ENCODE peak calls at places on chromosomes 16 and 17, in eight cellular contexts. One of them, this sample, is unnamed.

GRCh38 chr17:7884581-7885356 is 3.8 kb upstream of the CHD3 start:
- DNase-seq in endodermal cell: peak
- DNase-seq in kidney glomerular epithelial cell: no peak
- DNase-seq in Caki2: no peak
- DNase-seq in cardiac fibroblast: no peak
- DNase-seq in COLO829: no peak
- DNase-seq in NCI-H2171 treated with DMSO at 0.1 percent for 48 hours: no peak
- DNase-seq in activated T-cell treated with anti-CD3 and anti-CD28 coated beads for 24 hours: peak
- DNase-seq in this sample: peak

GRCh38 chr16:66910175-66910940 is 8.3 kb downstream of the CDH16 start:
- DNase-seq in endodermal cell: no peak
- DNase-seq in kidney glomerular epithelial cell: no peak
- DNase-seq in Caki2: no peak
- DNase-seq in cardiac fibroblast: no peak
- DNase-seq in COLO829: no peak
- DNase-seq in NCI-H2171 treated with DMSO at 0.1 percent for 48 hours: no peak
- DNase-seq in activated T-cell treated with anti-CD3 and anti-CD28 coated beads for 24 hours: no peak
- DNase-seq in this sample: no peak

GRCh38 chr17:61429274-61429673 is 22.9 kb upstream of the TBX4 start:
- DNase-seq in endodermal cell: no peak
- DNase-seq in kidney glomerular epithelial cell: no peak
- DNase-seq in Caki2: no peak
- DNase-seq in cardiac fibroblast: no peak
- DNase-seq in COLO829: no peak
- DNase-seq in NCI-H2171 treated with DMSO at 0.1 percent for 48 hours: no peak
- DNase-seq in activated T-cell treated with anti-CD3 and anti-CD28 coated beads for 24 hours: no peak
- DNase-seq in this sample: no peak

GRCh38 chr17:80443916-80444708 is 29.1 kb downstream of the ENDOV start:
- DNase-seq in endodermal cell: peak
- DNase-seq in kidney glomerular epithelial cell: no peak
- DNase-seq in Caki2: no peak
- DNase-seq in cardiac fibroblast: no peak
- DNase-seq in COLO829: no peak
- DNase-seq in NCI-H2171 treated with DMSO at 0.1 percent for 48 hours: peak
- DNase-seq in activated T-cell treated with anti-CD3 and anti-CD28 coated beads for 24 hours: no peak
- DNase-seq in this sample: peak

GRCh38 chr17:38663125-38663751 is 11.5 kb downstream of the EPOP start:
- DNase-seq in endodermal cell: peak
- DNase-seq in kidney glomerular epithelial cell: peak
- DNase-seq in Caki2: peak
- DNase-seq in cardiac fibroblast: peak
- DNase-seq in COLO829: peak
- DNase-seq in NCI-H2171 treated with DMSO at 0.1 percent for 48 hours: peak
- DNase-seq in activated T-cell treated with anti-CD3 and anti-CD28 coated beads for 24 hours: peak
- DNase-seq in this sample: peak

GRCh38 chr16:49663081-49664057 is 192.5 kb downstream of the ZNF423 start:
- DNase-seq in endodermal cell: no peak
- DNase-seq in kidney glomerular epithelial cell: no peak
- DNase-seq in Caki2: no peak
- DNase-seq in cardiac fibroblast: peak
- DNase-seq in COLO829: no peak
- DNase-seq in NCI-H2171 treated with DMSO at 0.1 percent for 48 hours: peak
- DNase-seq in activated T-cell treated with anti-CD3 and anti-CD28 coated beads for 24 hours: no peak
- DNase-seq in this sample: no peak

GRCh38 chr17:55734128-55734781 is 11.6 kb upstream of the TMEM100 start:
- DNase-seq in endodermal cell: peak
- DNase-seq in kidney glomerular epithelial cell: no peak
- DNase-seq in Caki2: no peak
- DNase-seq in cardiac fibroblast: no peak
- DNase-seq in COLO829: no peak
- DNase-seq in NCI-H2171 treated with DMSO at 0.1 percent for 48 hours: no peak
- DNase-seq in activated T-cell treated with anti-CD3 and anti-CD28 coated beads for 24 hours: no peak
- DNase-seq in this sample: no peak

GRCh38 chr17:82977586-82977985 is 101.8 kb upstream of the METRNL start:
- DNase-seq in endodermal cell: no peak
- DNase-seq in kidney glomerular epithelial cell: no peak
- DNase-seq in Caki2: no peak
- DNase-seq in cardiac fibroblast: no peak
- DNase-seq in COLO829: no peak
- DNase-seq in NCI-H2171 treated with DMSO at 0.1 percent for 48 hours: no peak
- DNase-seq in activated T-cell treated with anti-CD3 and anti-CD28 coated beads for 24 hours: no peak
- DNase-seq in this sample: no peak

GRCh38 chr17:4980644-4981216 is 6.7 kb downstream of the CAMTA2 start:
- DNase-seq in endodermal cell: peak
- DNase-seq in kidney glomerular epithelial cell: peak
- DNase-seq in Caki2: no peak
- DNase-seq in cardiac fibroblast: peak
- DNase-seq in COLO829: peak
- DNase-seq in NCI-H2171 treated with DMSO at 0.1 percent for 48 hours: peak
- DNase-seq in activated T-cell treated with anti-CD3 and anti-CD28 coated beads for 24 hours: peak
- DNase-seq in this sample: peak

GRCh38 chr17:75755205-75755901 is 9.6 kb downstream of the GALK1 start:
- DNase-seq in endodermal cell: peak
- DNase-seq in kidney glomerular epithelial cell: no peak
- DNase-seq in Caki2: no peak
- DNase-seq in cardiac fibroblast: no peak
- DNase-seq in COLO829: no peak
- DNase-seq in NCI-H2171 treated with DMSO at 0.1 percent for 48 hours: no peak
- DNase-seq in activated T-cell treated with anti-CD3 and anti-CD28 coated beads for 24 hours: no peak
- DNase-seq in this sample: no peak

GRCh38 chr16:85523602-85524364 is 89.3 kb upstream of the GSE1 start:
- DNase-seq in endodermal cell: peak
- DNase-seq in kidney glomerular epithelial cell: no peak
- DNase-seq in Caki2: no peak
- DNase-seq in cardiac fibroblast: peak
- DNase-seq in COLO829: no peak
- DNase-seq in NCI-H2171 treated with DMSO at 0.1 percent for 48 hours: peak
- DNase-seq in activated T-cell treated with anti-CD3 and anti-CD28 coated beads for 24 hours: no peak
- DNase-seq in this sample: no peak

This sample was measured in cerebellum.